ENCODE peak calls at places on chromosomes 11 and 22, in five cellular contexts. I is naive thymus-derived CD4-positive, alpha-beta T cell; C is spleen; Z is WERI-Rb-1; S is H9. H is an unnamed sample. For H3K9me3, the result is how much of the 10 kb centered on the place peaks cover.

GRCh38 chr11:16788141-16789060 is 50.0 kb downstream of the C11orf58 start:
- DNase-seq in S (peak), Z (peak), I (no peak), C (peak), H (peak)

GRCh38 chr22:46262449-46263207 is 515 bp downstream of the PKDREJ start:
- DNase-seq in Z (no peak), S (peak), I (no peak), C (peak), H (no peak)

GRCh38 chr11:10581481-10582019 is 13.1 kb upstream of the LYVE1 start:
- DNase-seq in S (no peak), I (no peak), C (peak), Z (no peak), H (no peak)

GRCh38 chr11:8719260-8720190 is 36.9 kb downstream of the RPL27A start:
- DNase-seq in C (no peak), S (no peak), Z (no peak), I (no peak), H (no peak)

GRCh38 chr22:33894036-33894435 is 26.2 kb downstream of the LARGE1 start:
- DNase-seq in S (no peak), Z (no peak), I (no peak), C (no peak), H (no peak)

GRCh38 chr11:75792127-75792731 is 22.8 kb upstream of the UVRAG start:
- DNase-seq in S (no peak), C (peak), Z (peak), I (no peak), H (no peak)

GRCh38 chr22:27719535-27720227 is 81.9 kb downstream of the MN1 start:
- DNase-seq in I (no peak), C (peak), Z (peak), S (peak), H (no peak)

GRCh38 chr11:353315-353857 is 15.9 kb upstream of the B4GALNT4 start:
- DNase-seq in S (peak), Z (no peak), I (no peak), C (peak), H (no peak)

GRCh38 chr11:10878408-10879214 is 20.8 kb upstream of the ZBED5 start:
- DNase-seq in Z (peak), S (peak), C (no peak), I (peak), H (no peak)

GRCh38 chr11:122931510-122931909 is 49.0 kb downstream of the JHY start:
- DNase-seq in I (no peak), C (no peak), S (no peak), Z (no peak), H (no peak)

GRCh38 chr22:19823638-19824196 is 31.0 kb downstream of the GNB1L start:
- DNase-seq in Z (no peak), S (peak), I (no peak), C (no peak), H (no peak)

GRCh38 chr11:46127150-46127638 is 5.9 kb upstream of the PHF21A start:
- DNase-seq in Z (no peak), C (peak), S (no peak), I (peak), H (peak)

GRCh38 chr11:88979641-88980040 is 86.1 kb downstream of the GRM5 start:
- DNase-seq in S (no peak), I (no peak), Z (no peak), C (no peak), H (no peak)

GRCh38 chr11:111452146-111452545 is 60.0 kb downstream of the BTG4 start:
- DNase-seq in S (no peak), C (no peak), Z (no peak), I (no peak), H (no peak)

GRCh38 chr22:45974498-45974897 is 2.5 kb downstream of the WNT7B start:
- DNase-seq in Z (no peak), C (no peak), S (no peak), I (no peak), H (no peak)

GRCh38 chr11:17445240-17445795 is 31.3 kb downstream of the ABCC8 start:
- DNase-seq in S (no peak), C (no peak), Z (no peak), I (no peak), H (no peak)

GRCh38 chr11:36069576-36070214 is 125.8 kb downstream of the LDLRAD3 start:
- DNase-seq in Z (peak), S (peak), I (no peak), C (no peak), H (no peak)

GRCh38 chr11:104705475-104706195 is 192.6 kb downstream of the CASP12 start:
- DNase-seq in I (peak), C (peak), S (no peak), Z (no peak), H (peak)

GRCh38 chr11:45984192-45984591 is 61.7 kb downstream of the LARGE2 start:
- DNase-seq in I (no peak), S (no peak), C (no peak), Z (no peak), H (no peak)

GRCh38 chr11:12717851-12718291 is 43.6 kb downstream of the TEAD1 start:
- DNase-seq in Z (no peak), S (no peak), I (peak), C (no peak), H (peak)

GRCh38 chr11:117144477-117145392 is 648 bp downstream of the PAFAH1B2 start:
- DNase-seq in I (no peak), Z (peak), S (no peak), C (peak), H (peak)

GRCh38 chr11:121212696-121213567 is 79.6 kb upstream of the SC5D start:
- DNase-seq in S (no peak), Z (no peak), C (no peak), I (no peak), H (no peak)

GRCh38 chr11:64836448-64837072 is 7.9 kb downstream of the CDC42BPG start:
- DNase-seq in I (no peak), Z (no peak), S (no peak), C (no peak), H (no peak)

GRCh38 chr22:45008853-45009751 is 703 bp downstream of the PHF21B start:
- DNase-seq in Z (peak), S (no peak), C (no peak), I (no peak), H (no peak)

GRCh38 chr22:50625568-50626313 is 2.2 kb downstream of the ARSA start:
- DNase-seq in I (no peak), C (peak), S (peak), Z (no peak), H (no peak)

GRCh38 chr11:134529212-134530096 is 117.4 kb upstream of the B3GAT1 start:
- DNase-seq in Z (peak), S (peak), I (no peak), C (no peak), H (no peak)

DNA sequence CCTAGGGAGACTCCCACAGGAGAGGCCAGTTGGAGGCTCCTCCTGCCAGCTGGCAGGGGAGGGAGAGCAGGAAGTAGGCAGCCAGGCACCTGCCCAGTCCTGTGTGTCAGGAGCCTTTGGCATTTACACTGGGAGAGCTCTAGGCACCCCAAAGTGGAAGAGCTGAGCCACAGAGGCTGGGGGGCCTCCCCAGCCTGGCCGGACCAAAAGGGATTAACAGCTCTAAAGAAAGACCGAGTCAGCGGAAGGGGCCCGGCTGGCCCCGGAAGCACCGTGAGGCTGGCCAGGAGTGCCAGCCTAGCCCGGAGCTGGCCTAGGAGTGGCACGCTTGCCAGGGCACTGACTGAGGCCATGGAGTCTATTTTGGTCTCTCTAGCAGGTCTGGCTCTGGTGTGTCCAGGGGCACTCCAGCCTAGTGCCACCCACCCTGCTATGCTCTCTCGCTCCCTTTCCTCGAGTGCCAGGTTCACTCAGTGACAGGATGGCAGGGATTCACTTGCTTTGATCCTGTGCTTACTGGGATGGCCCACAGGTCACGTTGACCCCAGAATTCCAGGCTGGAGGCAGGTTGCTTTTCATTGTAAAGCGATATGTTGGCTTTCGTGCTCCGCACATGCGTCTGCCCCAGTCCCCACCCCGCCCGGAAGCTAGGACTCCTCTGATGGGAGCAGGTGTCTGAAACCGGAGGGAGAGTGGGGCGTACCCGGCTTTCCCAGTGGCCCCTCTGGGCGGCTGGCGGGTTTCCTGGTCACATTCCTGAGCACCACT is 3.3 kb upstream of the KMT5B start:
- DNase-seq in Z (no peak), S (no peak), C (no peak), I (no peak), H (no peak)
- H3K9me3 ChIP-seq in Z (under half), S (under half), C (under half), I (under half), H (under half)

DNA sequence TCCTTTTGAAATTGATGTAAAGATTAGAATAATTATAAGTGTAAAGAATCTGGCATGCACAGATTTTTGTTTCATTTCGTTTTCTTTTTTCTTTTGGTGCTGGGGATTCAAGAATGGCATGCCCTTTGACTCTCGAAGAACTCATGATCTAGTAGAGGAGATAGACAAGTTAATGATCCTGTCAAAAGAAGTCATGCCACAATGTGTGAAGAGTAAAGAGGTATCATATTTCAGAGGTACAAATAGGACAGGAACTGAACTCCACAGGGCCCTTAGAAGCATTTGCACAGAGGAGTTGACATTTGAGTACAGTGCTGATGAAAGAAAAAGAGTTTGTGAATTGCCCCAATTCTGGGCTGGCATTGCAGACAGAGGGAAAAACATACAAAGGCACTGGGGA is 708.0 kb upstream of the ARHGAP42 start:
- DNase-seq in Z (no peak), C (no peak), S (no peak), I (no peak), H (no peak)
- H3K9me3 ChIP-seq in Z (under half), C (under half), S (under half), I (under half), H (under half)

GRCh38 chr11:72125956-72126355 is 9.6 kb upstream of the FOLR3 start:
- DNase-seq in C (no peak), I (no peak), S (no peak), Z (no peak), H (no peak)

GRCh38 chr11:72123117-72123653 is 10.7 kb upstream of the ANAPC15 start:
- DNase-seq in Z (no peak), C (no peak), I (no peak), S (no peak), H (no peak)

GRCh38 chr11:72124046-72124445 is 11.5 kb upstream of the FOLR3 start:
- DNase-seq in Z (no peak), I (no peak), C (no peak), S (no peak), H (no peak)

GRCh38 chr11:72129381-72129780 is 6.1 kb upstream of the FOLR3 start:
- DNase-seq in S (no peak), Z (no peak), I (no peak), C (no peak), H (no peak)

DNA sequence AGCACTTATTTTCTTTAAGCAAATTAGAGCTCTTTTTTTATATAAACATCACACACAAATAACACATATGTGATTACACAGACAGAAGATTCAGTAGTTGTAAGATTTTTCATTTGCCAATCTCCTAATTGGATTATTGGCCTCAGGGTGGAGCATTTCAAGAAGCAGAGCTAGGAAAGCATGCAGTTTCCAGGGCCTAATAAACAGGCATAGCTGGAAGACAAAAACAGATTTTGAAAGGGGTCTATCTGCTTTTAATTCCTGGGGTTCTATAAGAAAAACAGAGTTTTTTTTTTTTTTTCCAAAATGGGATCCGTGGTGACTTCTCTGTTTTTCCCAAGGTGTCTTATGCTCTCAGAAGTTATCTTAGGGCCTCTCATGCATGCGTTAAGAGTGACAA is 7.6 kb upstream of the FOLR3 start:
- DNase-seq in I (no peak), C (no peak), S (no peak), Z (no peak), H (no peak)
- H3K9me3 ChIP-seq in I (under half), C (under half), S (under half), Z (under half), H (under half)

GRCh38 chr22:48429621-48430020 is 1398.1 kb downstream of the BRD1 start:
- DNase-seq in I (no peak), Z (no peak), C (no peak), S (no peak), H (no peak)

GRCh38 chr22:48432721-48433518 is 1394.8 kb downstream of the BRD1 start:
- DNase-seq in Z (no peak), I (no peak), C (peak), S (no peak), H (no peak)

GRCh38 chr22:48431014-48431413 is 1396.7 kb downstream of the BRD1 start:
- DNase-seq in Z (no peak), C (peak), S (no peak), I (no peak), H (no peak)

GRCh38 chr22:48433647-48434046 is 1394.0 kb downstream of the BRD1 start:
- DNase-seq in C (peak), I (no peak), Z (no peak), S (no peak), H (no peak)

GRCh38 chr22:48431536-48432315 is 1395.9 kb downstream of the BRD1 start:
- DNase-seq in C (peak), I (no peak), S (no peak), Z (no peak), H (no peak)
- H3K9me3 ChIP-seq in C (under half), I (under half), S (under half), Z (under half), H (under half)

DNA sequence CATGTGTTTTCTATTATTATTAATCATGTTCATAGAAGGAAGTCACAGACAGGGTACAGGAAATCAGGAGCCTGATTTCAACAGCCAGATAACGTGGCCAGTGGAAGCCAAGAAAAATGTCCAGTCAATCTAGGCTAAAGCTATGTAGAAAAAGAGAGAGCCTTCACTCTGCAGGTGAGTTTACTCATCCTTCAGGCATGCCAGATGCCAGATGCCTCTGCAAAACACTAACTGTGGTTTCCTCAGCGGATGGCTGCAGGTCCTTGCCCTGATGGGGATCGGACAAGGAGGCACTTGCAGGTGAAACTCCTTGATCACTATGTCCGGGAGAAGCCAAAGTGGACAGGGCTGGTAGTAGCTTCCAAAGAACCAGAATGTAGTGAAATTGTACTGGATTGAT is 962.3 kb upstream of the RAG2 start:
- DNase-seq in C (no peak), Z (no peak), I (no peak), S (no peak), H (no peak)
- H3K9me3 ChIP-seq in C (under half), Z (under half), I (under half), S (under half), H (under half)

DNA sequence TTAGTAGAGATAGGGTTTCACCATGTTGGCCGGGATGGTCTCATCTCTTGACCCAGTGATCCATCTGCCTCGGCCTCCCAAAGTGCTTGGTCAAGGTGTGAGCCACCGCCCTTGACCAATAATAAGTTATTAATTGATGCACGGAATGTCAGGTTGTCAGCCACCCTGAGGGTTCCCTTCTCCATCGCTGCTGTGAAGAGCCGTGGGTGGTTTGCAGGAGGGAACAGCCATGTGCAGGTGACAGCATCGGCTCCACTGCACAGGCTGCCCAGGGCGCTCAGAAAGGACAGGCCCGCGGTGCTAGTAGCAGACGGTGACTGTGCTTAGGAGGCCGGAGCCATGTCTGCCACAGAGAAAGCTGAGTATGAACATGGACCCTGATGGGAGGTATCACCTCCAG is 814.0 kb downstream of the BRD1 start:
- DNase-seq in Z (peak), C (no peak), S (peak), I (no peak), H (no peak)
- H3K9me3 ChIP-seq in Z (under half), C (under half), S (under half), I (under half), H (under half)

DNA sequence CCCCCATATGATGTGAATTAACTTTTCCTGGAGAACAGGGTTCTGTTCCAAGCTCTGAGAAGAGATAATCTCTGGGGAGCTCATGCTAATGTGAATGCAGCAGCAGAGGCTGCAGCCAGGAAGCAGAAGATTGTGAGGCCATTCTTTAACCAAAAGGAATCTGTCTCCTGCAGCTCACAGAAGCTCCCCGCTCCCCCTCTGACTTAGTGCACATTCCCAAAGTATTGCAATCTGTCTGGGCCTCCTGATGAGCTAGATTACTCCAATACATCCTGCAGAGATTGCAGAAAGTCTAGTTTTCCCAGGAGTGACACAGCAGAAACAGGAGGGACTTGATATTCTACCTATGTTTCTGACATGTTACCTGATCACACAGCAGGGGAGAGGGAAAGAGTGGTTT is 420.6 kb upstream of the FAT3 start:
- DNase-seq in I (no peak), C (no peak), Z (peak), S (peak), H (no peak)
- H3K9me3 ChIP-seq in I (under half), C (under half), Z (under half), S (under half), H (under half)

GRCh38 chr22:49519117-49519737 is 308.4 kb downstream of the BRD1 start:
- DNase-seq in C (no peak), Z (no peak), S (no peak), I (no peak), H (no peak)

GRCh38 chr22:49522582-49523373 is 304.9 kb downstream of the BRD1 start:
- DNase-seq in S (no peak), C (peak), I (no peak), Z (no peak), H (no peak)

GRCh38 chr22:49524362-49524761 is 303.3 kb downstream of the BRD1 start:
- DNase-seq in Z (no peak), S (no peak), I (no peak), C (no peak), H (no peak)

GRCh38 chr22:49523374-49524008 is 304.2 kb downstream of the BRD1 start:
- DNase-seq in I (no peak), S (no peak), Z (no peak), C (no peak), H (no peak)

DNA sequence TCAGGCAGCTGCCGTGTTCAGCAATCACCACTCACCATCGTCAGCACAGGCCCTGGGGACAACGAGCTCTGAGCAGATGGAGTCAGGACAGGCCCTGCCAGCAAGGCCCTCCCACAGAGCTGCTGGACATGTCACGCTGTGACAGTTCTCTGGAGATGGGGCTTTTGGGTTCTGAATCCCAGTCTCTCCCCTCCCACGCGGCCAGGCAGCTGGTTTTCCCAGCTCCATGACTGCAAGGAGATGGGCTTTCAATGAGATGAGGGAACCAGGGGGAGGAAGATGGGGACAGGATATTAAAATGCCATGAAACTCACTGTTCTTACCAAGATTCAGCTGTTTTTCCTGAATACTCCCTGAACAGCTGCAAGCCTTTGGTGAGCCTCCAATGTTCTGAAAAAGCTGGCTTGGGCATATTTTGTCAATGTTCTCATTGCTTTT is 305.9 kb downstream of the BRD1 start:
- DNase-seq in Z (no peak), I (no peak), S (no peak), C (peak), H (no peak)
- H3K9me3 ChIP-seq in Z (under half), I (under half), S (under half), C (under half), H (under half)

DNA sequence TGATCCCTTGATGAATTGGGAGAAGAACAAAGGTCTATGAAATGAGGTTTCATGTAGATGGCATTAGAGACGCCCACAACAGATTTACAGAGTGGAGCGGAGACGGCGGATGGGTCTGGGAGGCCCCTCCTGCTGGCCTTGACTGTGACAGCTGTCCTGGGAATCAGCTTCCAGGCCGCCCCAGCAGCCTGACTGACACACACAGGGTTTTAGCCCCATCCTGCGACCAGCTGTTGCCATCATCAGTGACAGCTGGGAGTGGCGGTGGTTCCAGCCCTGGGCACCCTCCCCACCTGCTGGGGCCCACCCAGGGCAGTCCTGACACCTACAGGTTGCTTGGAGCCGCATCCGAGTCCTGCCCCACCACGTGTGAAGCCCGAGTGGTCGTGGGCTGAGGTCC is 64.0 kb upstream of the PPP6R3 start:
- DNase-seq in I (no peak), Z (peak), S (no peak), C (no peak), H (no peak)
- H3K9me3 ChIP-seq in I (under half), Z (under half), S (under half), C (under half), H (under half)

H was measured in T-helper 17 cell.